ENCODE peak calls at places on chromosomes 5 and 9, in four cellular contexts. E is dorsolateral prefrontal cortex, N is GM23248, O is psoas muscle. M is an unnamed sample.

GRCh38 chr5:149028984-149029383 is 33.9 kb downstream of the SH3TC2 start:
- DNase-seq in E (no peak), N (peak; percentile 38), O (no peak), M (no peak)

GRCh38 chr9:130237071-130237470 is 28.5 kb upstream of the HMCN2 start:
- DNase-seq in E (no peak), N (no peak), O (no peak), M (no peak)

GRCh38 chr5:112923148-112923917 is 1.3 kb upstream of the REEP5 start:
- DNase-seq in E (no peak), N (no peak), O (no peak), M (no peak)

GRCh38 chr9:87662808-87663528 is 63.0 kb upstream of the CTSL start:
- DNase-seq in E (peak; percentile 58), N (peak; percentile 80), O (peak; percentile 85), M (peak; percentile 80)

GRCh38 chr9:77547113-77547731 is 100.9 kb downstream of the GNA14 start:
- DNase-seq in E (no peak), N (no peak), O (no peak), M (no peak)

GRCh38 chr5:93899026-93899600 is 157.7 kb upstream of the POU5F2 start:
- DNase-seq in E (no peak), N (peak; percentile 18), O (no peak), M (no peak)

GRCh38 chr5:173962436-173962835 is 26.5 kb upstream of the C5orf47 start:
- DNase-seq in E (no peak), N (no peak), O (no peak), M (no peak)

GRCh38 chr5:108028411-108028810 is 353.5 kb downstream of the FBXL17 start:
- DNase-seq in E (no peak), N (peak; percentile 32), O (no peak), M (no peak)

GRCh38 chr5:175116466-175117048 is 327.4 kb downstream of the DRD1 start:
- DNase-seq in E (no peak), N (no peak), O (no peak), M (no peak)

GRCh38 chr9:90010793-90011192 is 406.0 kb downstream of the GADD45G start:
- DNase-seq in E (no peak), N (no peak), O (no peak), M (no peak)

GRCh38 chr5:92559743-92560142 is 1021.3 kb downstream of the NR2F1-AS1 start:
- DNase-seq in E (no peak), N (peak; percentile 46), O (no peak), M (no peak)

GRCh38 chr5:150593996-150594395 is 46.5 kb upstream of the SYNPO start:
- DNase-seq in E (no peak), N (no peak), O (no peak), M (no peak)

GRCh38 chr5:168557389-168557788 is 21.8 kb downstream of the PANK3 start:
- DNase-seq in E (no peak), N (no peak), O (no peak), M (no peak)

GRCh38 chr5:44835693-44836092 is 26.9 kb downstream of the MRPS30 start:
- DNase-seq in E (no peak), N (no peak), O (no peak), M (no peak)

GRCh38 chr5:84249918-84250635 is 134.6 kb downstream of the EDIL3 start:
- DNase-seq in E (no peak), N (peak; percentile 84), O (no peak), M (no peak)

GRCh38 chr5:24855485-24855884 is 210.7 kb upstream of the CDH10 start:
- DNase-seq in E (no peak), N (no peak), O (no peak), M (no peak)

GRCh38 chr5:161676109-161676508 is 9.4 kb upstream of the GABRA6 start:
- DNase-seq in E (no peak), N (no peak), O (no peak), M (no peak)

GRCh38 chr5:117252566-117252965 is 677.9 kb upstream of the SEMA6A start:
- DNase-seq in E (no peak), N (no peak), O (no peak), M (no peak)

GRCh38 chr9:14383296-14383695 is 69.4 kb upstream of the NFIB start:
- DNase-seq in E (no peak), N (peak; percentile 64), O (no peak), M (no peak)

GRCh38 chr5:2163940-2164490 is 281.3 kb upstream of the IRX4 start:
- DNase-seq in E (no peak), N (no peak), O (peak; percentile 28), M (no peak)

GRCh38 chr5:124342586-124342985 is 403.9 kb downstream of the ZNF608 start:
- DNase-seq in E (no peak), N (no peak), O (peak; percentile 38), M (no peak)

GRCh38 chr9:132027752-132028666 is 51.7 kb downstream of the MED27 start:
- DNase-seq in E (no peak), N (peak; percentile 22), O (no peak), M (no peak)

GRCh38 chr9:133703571-133704399 is 34.4 kb downstream of the SARDH start:
- DNase-seq in E (no peak), N (no peak), O (peak; percentile 31), M (no peak)

GRCh38 chr5:134133213-134133994 is 18.9 kb downstream of the TCF7 start:
- DNase-seq in E (peak; percentile 16), N (no peak), O (peak; percentile 43), M (no peak)

GRCh38 chr9:91496351-91496750 is 72.7 kb upstream of the NFIL3 start:
- DNase-seq in E (no peak), N (no peak), O (no peak), M (no peak)
- H3K27ac ChIP-seq in E (no peak overlapping the region), N (peak overlapping the region; percentile 96), O (no peak overlapping the region), M (no peak overlapping the region)

GRCh38 chr9:94169978-94170377 is 85.7 kb downstream of the PTPDC1 start:
- DNase-seq in E (no peak), N (no peak), O (no peak), M (no peak)
- H3K27ac ChIP-seq in E (no peak overlapping the region), N (peak overlapping the region; percentile 98), O (peak overlapping the region; percentile 100), M (peak overlapping the region; percentile 58)

DNA sequence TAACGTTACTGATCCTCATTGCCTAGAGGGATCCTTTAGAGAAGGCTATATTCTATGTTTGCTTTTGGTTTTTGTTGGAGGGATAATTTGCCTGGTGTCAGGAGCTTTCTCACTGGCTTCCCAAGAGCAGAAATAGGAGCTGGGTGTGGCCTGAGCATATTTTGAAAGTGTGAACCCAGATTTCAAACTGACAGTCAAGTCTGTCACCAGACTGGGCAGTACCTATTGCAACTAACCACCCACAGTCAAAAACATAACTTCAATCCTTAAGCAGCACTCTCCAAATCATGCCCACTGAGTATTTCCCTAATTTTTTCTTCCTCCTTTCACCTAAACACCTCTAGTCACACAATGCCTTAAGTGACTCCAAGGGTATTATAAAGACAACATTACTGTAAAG is 278.4 kb downstream of the EBF1 start:
- DNase-seq in E (no peak), N (no peak), O (no peak), M (no peak)
- H3K27ac ChIP-seq in E (no peak overlapping the region), N (peak overlapping the region; percentile 80), O (no peak overlapping the region), M (peak overlapping the region; percentile 44)

GRCh38 chr9:126722922-126723806 is 81.7 kb upstream of the ZBTB43 start:
- DNase-seq in E (no peak), N (peak; percentile 22), O (peak; percentile 73), M (no peak)

GRCh38 chr9:126721531-126722098 is 83.2 kb upstream of the ZBTB43 start:
- DNase-seq in E (no peak), N (no peak), O (no peak), M (no peak)

GRCh38 chr9:126720661-126721530 is 83.9 kb upstream of the ZBTB43 start:
- DNase-seq in E (no peak), N (no peak), O (no peak), M (no peak)

GRCh38 chr9:126722252-126722921 is 82.5 kb upstream of the ZBTB43 start:
- DNase-seq in E (no peak), N (peak; percentile 77), O (peak; percentile 80), M (peak; percentile 94)

GRCh38 chr9:126719677-126720435 is 85.0 kb upstream of the ZBTB43 start:
- DNase-seq in E (peak; percentile 55), N (peak; percentile 36), O (peak; percentile 83), M (peak; percentile 93)
- H3K27ac ChIP-seq in E (no peak overlapping the region), N (no peak overlapping the region), O (no peak overlapping the region), M (peak overlapping the region; percentile 98)

GRCh38 chr9:137082925-137083290 is 3.9 kb upstream of the MAN1B1 start:
- DNase-seq in E (no peak), N (peak; percentile 5), O (no peak), M (no peak)
- H3K27ac ChIP-seq in E (no peak overlapping the region), N (peak overlapping the region; percentile 80), O (no peak overlapping the region), M (no peak overlapping the region)

GRCh38 chr5:103648086-103648485 is 85.5 kb upstream of the NUDT12 start:
- DNase-seq in E (no peak), N (no peak), O (no peak), M (no peak)
- H3K27ac ChIP-seq in E (no peak overlapping the region), N (no peak overlapping the region), O (no peak overlapping the region), M (no peak overlapping the region)

GRCh38 chr9:27183151-27183550 is 74.1 kb downstream of the TEK start:
- DNase-seq in E (no peak), N (no peak), O (no peak), M (no peak)
- H3K27ac ChIP-seq in E (no peak overlapping the region), N (no peak overlapping the region), O (no peak overlapping the region), M (no peak overlapping the region)

GRCh38 chr5:136025900-136026299 is 2.9 kb upstream of the TGFBI start:
- DNase-seq in E (no peak), N (peak; percentile 62), O (no peak), M (no peak)
- H3K27ac ChIP-seq in E (no peak overlapping the region), N (peak overlapping the region; percentile 98), O (no peak overlapping the region), M (no peak overlapping the region)

GRCh38 chr5:163459465-163459887 is 426 bp downstream of the NUDCD2 start:
- DNase-seq in E (no peak), N (no peak), O (no peak), M (no peak)

GRCh38 chr5:163458778-163459405 is 1.0 kb downstream of the NUDCD2 start:
- DNase-seq in E (no peak), N (no peak), O (no peak), M (no peak)

GRCh38 chr5:163459888-163460561 is at the start of gene NUDCD2:
- DNase-seq in E (peak; percentile 91), N (peak; percentile 99), O (peak; percentile 99), M (peak; percentile 90)

GRCh38 chr5:163460562-163461176 is at the start of gene HMMR:
- DNase-seq in E (no peak), N (peak; percentile 59), O (no peak), M (no peak)

DNA sequence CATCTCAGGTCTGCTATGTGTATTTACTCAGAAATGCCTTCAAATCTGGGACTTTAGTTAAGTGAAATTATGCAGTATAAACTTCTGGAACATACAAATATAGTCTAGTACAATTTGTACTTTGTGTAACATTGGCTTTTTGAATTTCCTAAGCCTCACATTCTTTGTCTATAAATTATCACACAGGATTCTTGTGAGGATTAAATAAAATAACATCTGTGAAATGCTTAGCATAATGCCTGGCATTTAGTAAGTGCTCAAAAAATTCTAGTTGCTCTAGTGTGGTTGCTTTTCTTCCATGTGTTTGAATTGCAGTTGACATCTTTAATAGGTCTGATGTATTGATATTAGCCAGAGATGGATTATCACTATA is 2.6 kb downstream of the HMMR start:
- DNase-seq in E (no peak), N (no peak), O (no peak), M (no peak)
- H3K27ac ChIP-seq in E (no peak overlapping the region), N (peak overlapping the region; percentile 74), O (no peak overlapping the region), M (no peak overlapping the region)

GRCh38 chr9:135766707-135767106 is 64.7 kb downstream of the KCNT1 start:
- DNase-seq in E (no peak), N (no peak), O (no peak), M (no peak)
- H3K27ac ChIP-seq in E (no peak overlapping the region), N (no peak overlapping the region), O (no peak overlapping the region), M (no peak overlapping the region)

M was measured in breast epithelium.